ENCODE peak calls at places on chromosomes 1 and 21, in seven cellular contexts. O is GM12878, Z is HepG2, F is K562, T is SK-N-SH, D is HCT116, B is Panc1. L is an unnamed sample.

GRCh38 chr1:213055767-213056166 is 4.7 kb downstream of the RPS6KC1 start:
- DNase-seq in Z (no peak), F (no peak), O (no peak), D (no peak), B (no peak), T (no peak), L (no peak)

GRCh38 chr21:43921602-43921978 is 56.6 kb downstream of the AGPAT3 start:
- DNase-seq in T (no peak), D (no peak), Z (peak), B (no peak), O (peak), F (no peak), L (no peak)

GRCh38 chr21:41079159-41079558 is 88.8 kb upstream of the BACE2 start:
- DNase-seq in O (no peak), T (no peak), Z (no peak), D (no peak), F (no peak), B (no peak), L (no peak)

GRCh38 chr1:231091853-231092301 is 51.8 kb upstream of the FAM89A start:
- DNase-seq in Z (peak), O (no peak), D (peak), F (peak), B (peak), T (no peak), L (peak)

GRCh38 chr21:33198346-33199135 is 31.2 kb upstream of the IFNAR2 start:
- DNase-seq in O (no peak), T (no peak), B (no peak), Z (no peak), F (no peak), D (no peak), L (no peak)

GRCh38 chr1:29171089-29171488 is 10.6 kb downstream of the SRSF4 start:
- DNase-seq in F (no peak), B (no peak), T (no peak), O (peak), D (no peak), Z (no peak), L (no peak)

GRCh38 chr21:41941941-41942340 is 11.9 kb downstream of the C2CD2 start:
- DNase-seq in D (no peak), Z (no peak), T (no peak), B (no peak), O (no peak), F (no peak), L (no peak)

GRCh38 chr1:111441573-111442192 is 7.4 kb downstream of the WDR77 start:
- DNase-seq in F (peak), D (no peak), Z (peak), T (peak), B (no peak), O (no peak), L (peak)

DNA sequence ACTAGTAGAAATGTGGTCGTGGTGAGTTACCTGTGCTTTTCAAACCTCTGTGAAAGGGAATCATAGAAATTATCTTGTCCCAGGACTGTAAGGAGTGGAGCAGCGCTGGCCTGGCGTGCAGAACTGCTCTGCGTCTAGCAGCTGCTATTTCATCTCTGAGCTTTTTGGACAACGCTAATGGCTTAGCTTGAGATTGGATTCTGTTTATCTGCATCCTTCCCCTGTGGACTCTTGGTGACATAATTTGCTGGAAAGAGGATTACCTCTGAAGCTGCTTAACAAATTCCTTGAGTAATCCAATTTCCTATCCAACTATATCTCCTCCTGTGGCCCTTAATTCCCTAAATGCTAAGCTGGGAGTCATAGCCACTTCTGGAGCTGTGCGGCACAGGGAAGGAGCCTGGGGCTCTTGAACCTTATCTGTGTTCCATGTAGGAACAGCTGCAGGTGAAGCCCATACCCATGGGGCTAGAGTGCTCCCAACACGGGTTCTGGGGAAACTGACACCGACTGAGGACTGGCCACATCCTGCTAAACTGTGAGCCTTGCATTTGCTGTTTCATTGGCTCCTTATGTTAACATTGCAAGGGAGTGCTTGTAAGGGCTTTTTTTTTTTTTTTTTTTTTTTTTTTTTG is 43.2 kb downstream of the IL6R start:
- DNase-seq in Z (no peak), D (no peak), B (no peak), T (no peak), O (no peak), F (no peak), L (no peak)
- TF ChIP-seq SIN3A in Z (no peak), D (no peak), B (no peak), T (no peak), O (no peak), F (no peak), L (no peak)

DNA sequence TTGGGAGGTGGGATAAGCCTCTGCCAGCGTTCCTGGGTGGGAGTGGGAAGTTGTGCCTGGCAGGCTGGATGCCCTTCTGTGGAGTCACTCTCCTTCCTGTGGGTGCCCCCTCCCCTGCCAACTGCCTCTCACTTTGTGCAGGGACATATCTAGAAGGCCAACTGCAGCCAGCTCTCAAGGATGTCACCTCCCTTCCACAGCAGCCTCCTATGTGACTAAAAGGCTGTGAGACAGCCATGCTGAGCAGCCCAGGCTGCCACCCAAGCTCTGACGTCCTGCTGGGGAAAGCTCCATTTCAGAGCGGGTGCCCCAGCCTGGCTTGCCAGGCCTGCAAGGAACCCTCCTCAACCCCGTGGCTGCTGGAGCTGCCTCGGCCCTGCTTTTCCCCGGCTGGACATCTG is 19.6 kb upstream of the SLC26A9 start:
- DNase-seq in Z (no peak), B (no peak), O (no peak), F (no peak), D (no peak), T (no peak), L (no peak)
- TF ChIP-seq SIN3A in Z (no peak), B (no peak), O (no peak), F (no peak), D (no peak), T (no peak), L (no peak)

GRCh38 chr1:197787056-197787455 is 11.8 kb upstream of the DENND1B start:
- DNase-seq in D (no peak), T (no peak), B (no peak), Z (no peak), F (no peak), O (no peak), L (no peak)
- TF ChIP-seq SIN3A in D (no peak), T (no peak), B (no peak), Z (no peak), F (no peak), O (no peak), L (no peak)

GRCh38 chr1:229336345-229336744 is 6.5 kb downstream of the CCSAP start:
- DNase-seq in D (no peak), F (no peak), T (peak), O (no peak), Z (no peak), B (no peak), L (no peak)
- TF ChIP-seq SIN3A in D (no peak), F (no peak), T (no peak), O (no peak), Z (no peak), B (no peak), L (no peak)